ENCODE peak calls at places on chromosomes 13 and 19, in four cellular contexts. D, L, V and K are unnamed samples.

GRCh38 chr13:83085186-83085900 is 796.9 kb downstream of the SLITRK1 start:
- DNase-seq in D (no peak), L (peak; percentile 50), V (no peak), K (no peak)

GRCh38 chr19:48630289-48631036 is 6.7 kb downstream of the DBP start:
- DNase-seq in D (peak; percentile 51), L (no peak), V (peak; percentile 92), K (no peak)

GRCh38 chr13:31885994-31886393 is 145.6 kb upstream of the FRY start:
- DNase-seq in D (no peak), L (peak; percentile 69), V (no peak), K (no peak)

GRCh38 chr19:49766938-49767315 is at the start of gene AP2A1:
- DNase-seq in D (no peak), L (no peak), V (no peak), K (no peak)

GRCh38 chr19:3383121-3383722 is 16.8 kb downstream of the NFIC start:
- DNase-seq in D (no peak), L (no peak), V (no peak), K (no peak)

GRCh38 chr19:56504581-56504980 is 3.1 kb upstream of the ZNF471 start:
- DNase-seq in D (peak; percentile 54), L (no peak), V (no peak), K (no peak)

GRCh38 chr19:10699650-10700335 is 1.4 kb upstream of the QTRT1 start:
- DNase-seq in D (peak; percentile 73), L (peak; percentile 50), V (peak; percentile 43), K (no peak)

GRCh38 chr13:26653310-26653709 is 95.8 kb downstream of the WASF3 start:
- DNase-seq in D (peak; percentile 13), L (peak; percentile 66), V (no peak), K (no peak)

GRCh38 chr13:106417467-106418110 is 117.9 kb downstream of the EFNB2 start:
- DNase-seq in D (no peak), L (peak; percentile 17), V (no peak), K (no peak)

GRCh38 chr13:106038752-106039151 is 496.7 kb downstream of the EFNB2 start:
- DNase-seq in D (peak; percentile 76), L (peak; percentile 84), V (no peak), K (peak; percentile 30)

GRCh38 chr19:10670187-10670586 is 16.0 kb downstream of the ILF3 start:
- DNase-seq in D (no peak), L (peak; percentile 83), V (no peak), K (no peak)

GRCh38 chr13:25291691-25292090 is 4.4 kb upstream of the MTMR6 start:
- DNase-seq in D (no peak), L (no peak), V (no peak), K (no peak)

GRCh38 chr19:55014714-55015113 is 23.4 kb downstream of the GP6 start:
- DNase-seq in D (no peak), L (no peak), V (peak; percentile 76), K (no peak)

GRCh38 chr19:15640294-15640903 is at the start of gene CYP4F3:
- DNase-seq in D (no peak), L (no peak), V (peak; percentile 88), K (no peak)

GRCh38 chr19:19443902-19444693 is 38.6 kb downstream of the GATAD2A start:
- DNase-seq in D (no peak), L (no peak), V (peak; percentile 42), K (no peak)

GRCh38 chr19:18832331-18833140 is 777 bp downstream of the UPF1 start:
- DNase-seq in D (peak; percentile 18), L (peak; percentile 25), V (no peak), K (no peak)

GRCh38 chr19:49689133-49690072 is at the start of gene ADM5:
- DNase-seq in D (no peak), L (no peak), V (no peak), K (no peak)

GRCh38 chr13:113854238-113855011 is 9.5 kb downstream of the GAS6 start:
- DNase-seq in D (no peak), L (peak; percentile 86), V (peak; percentile 75), K (no peak)

GRCh38 chr13:79995334-79995733 is 345.6 kb downstream of the SPRY2 start:
- DNase-seq in D (peak; percentile 75), L (peak; percentile 81), V (no peak), K (peak; percentile 19)

DNA sequence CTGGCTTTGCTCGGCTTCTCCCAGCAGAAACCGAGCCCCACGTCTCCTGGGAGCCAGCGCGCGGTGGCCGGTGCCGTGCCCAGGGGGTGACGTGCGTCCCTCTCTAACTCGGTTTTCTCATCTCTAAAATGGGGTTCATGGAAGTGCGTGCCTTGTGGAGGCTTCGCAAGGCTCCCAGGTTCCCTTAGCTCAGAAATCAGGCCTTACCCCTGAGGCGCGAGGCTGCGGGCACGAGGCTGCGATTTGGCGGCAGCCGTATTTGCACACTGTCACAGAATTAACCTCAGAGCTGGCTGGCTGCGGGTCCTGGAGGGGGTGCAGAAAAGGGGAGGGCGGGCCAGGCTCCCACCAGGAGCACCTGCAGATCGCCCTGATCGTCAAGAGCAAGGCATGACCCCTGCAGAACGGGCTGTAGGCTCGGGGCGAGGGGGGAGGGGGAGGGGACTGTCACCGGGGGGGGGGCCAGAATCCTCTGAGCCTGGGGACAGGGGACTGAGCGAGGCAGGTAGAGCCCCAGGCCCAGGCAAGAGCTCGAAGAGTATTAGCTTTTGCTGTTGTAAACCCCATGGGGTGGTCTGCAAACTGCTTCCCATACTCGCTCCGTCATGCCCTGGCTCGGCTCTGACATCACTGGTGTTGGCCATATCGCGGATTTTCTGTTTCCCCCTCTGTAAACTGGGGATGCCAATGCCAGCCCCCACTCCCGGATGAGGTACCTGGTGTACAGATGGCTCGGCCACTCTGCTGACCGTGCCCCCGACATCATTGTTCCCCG is 62.2 kb downstream of the CCNE1 start:
- DNase-seq in D (no peak), L (no peak), V (no peak), K (no peak)
- TF ChIP-seq CTCF in D (no peak), L (no peak), V (no peak), K (no peak)

DNA sequence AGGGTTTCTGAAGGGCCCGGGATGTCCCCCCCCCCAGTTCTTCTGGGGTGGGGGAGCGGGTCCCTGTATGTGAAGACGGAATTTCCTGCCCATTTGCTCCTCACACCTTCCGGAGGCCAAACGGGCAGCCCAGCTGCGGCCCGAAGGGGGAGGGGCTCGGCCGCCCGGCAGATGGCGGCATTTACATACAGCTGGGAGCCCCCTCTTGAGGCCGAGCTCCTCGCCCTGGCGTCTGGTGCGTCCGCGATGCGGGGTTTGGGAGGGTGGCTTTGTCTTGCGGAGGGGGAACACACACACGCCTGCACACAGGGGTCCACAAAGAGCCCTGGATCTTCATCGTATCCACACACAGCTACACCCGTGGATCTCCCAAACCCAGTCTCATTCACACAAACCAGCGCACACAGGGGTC is 891 bp upstream of the DLL3 start:
- DNase-seq in D (no peak), L (no peak), V (no peak), K (no peak)
- TF ChIP-seq CTCF in D (peak; percentile 69), L (peak; percentile 29), V (no peak), K (peak; percentile 28)

GRCh38 chr13:63048648-63049047 is 1633.0 kb upstream of the PCDH20 start:
- DNase-seq in D (no peak), L (no peak), V (no peak), K (no peak)
- TF ChIP-seq CTCF in D (peak; percentile 53), L (no peak), V (no peak), K (no peak)

GRCh38 chr19:1987197-1988187 is 28.0 kb downstream of the BTBD2 start:
- DNase-seq in D (no peak), L (no peak), V (no peak), K (no peak)
- TF ChIP-seq CTCF in D (no peak), L (no peak), V (no peak), K (no peak)

GRCh38 chr13:56352356-56352755 is 788.4 kb upstream of the PRR20A start:
- DNase-seq in D (no peak), L (no peak), V (no peak), K (no peak)
- TF ChIP-seq CTCF in D (no peak), L (no peak), V (no peak), K (no peak)

GRCh38 chr13:20702945-20703784 is at the start of gene IL17D:
- DNase-seq in D (no peak), L (no peak), V (peak; percentile 84), K (no peak)
- TF ChIP-seq CTCF in D (no peak), L (no peak), V (no peak), K (no peak)

GRCh38 chr13:109783815-109784589 is 2.4 kb downstream of the IRS2 start:
- DNase-seq in D (no peak), L (no peak), V (peak; percentile 82), K (no peak)

GRCh38 chr13:109783447-109783814 is 3.0 kb downstream of the IRS2 start:
- DNase-seq in D (no peak), L (no peak), V (no peak), K (no peak)

GRCh38 chr13:109785892-109786450 is 412 bp downstream of the IRS2 start:
- DNase-seq in D (no peak), L (no peak), V (no peak), K (no peak)

GRCh38 chr13:109785141-109785891 is 1.1 kb downstream of the IRS2 start:
- DNase-seq in D (peak; percentile 42), L (peak; percentile 65), V (peak; percentile 89), K (no peak)

GRCh38 chr13:109784590-109785140 is 1.7 kb downstream of the IRS2 start:
- DNase-seq in D (peak; percentile 42), L (peak; percentile 81), V (peak; percentile 93), K (no peak)
- TF ChIP-seq CTCF in D (peak; percentile 41), L (no peak), V (peak; percentile 83), K (peak; percentile 10)